ENCODE peak calls at places on chromosomes 5 and 9, in eight cellular contexts. W is activated CD4-positive, alpha-beta T cell treated with anti-CD3 and anti-CD28 coated beads for 4 hours; A is anterior cingulate cortex; C is aorta; U is GM12892; G is left ventricle myocardium inferior; D is NCI-H1092; T is ureter. B is an unnamed sample.

GRCh38 chr5:142545653-142546322 is 140.1 kb downstream of the FGF1 start:
- DNase-seq in W (no peak), A (no peak), C (no peak), U (no peak), G (no peak), D (no peak), T (no peak), B (no peak)

GRCh38 chr9:138028596-138028995 is 151.0 kb downstream of the CACNA1B start:
- DNase-seq in W (no peak), A (no peak), C (no peak), U (no peak), G (no peak), D (no peak), T (peak), B (no peak)

GRCh38 chr9:84754896-84755295 is 85.4 kb downstream of the NTRK2 start:
- DNase-seq in W (no peak), A (no peak), C (no peak), U (no peak), G (no peak), D (no peak), T (no peak), B (no peak)

GRCh38 chr5:83476470-83476817 is 4.9 kb downstream of the VCAN start:
- DNase-seq in W (no peak), A (no peak), C (no peak), U (no peak), G (no peak), D (no peak), T (no peak), B (no peak)

GRCh38 chr9:107487521-107488399 is 1.8 kb downstream of the KLF4 start:
- DNase-seq in W (no peak), A (no peak), C (peak), U (no peak), G (peak), D (no peak), T (peak), B (peak)

GRCh38 chr9:97928968-97929604 is 6.8 kb upstream of the TRMO start:
- DNase-seq in W (no peak), A (no peak), C (no peak), U (no peak), G (no peak), D (no peak), T (no peak), B (no peak)

GRCh38 chr9:126223798-126224531 is 102.7 kb upstream of the MVB12B start:
- DNase-seq in W (no peak), A (no peak), C (no peak), U (no peak), G (no peak), D (no peak), T (no peak), B (no peak)

GRCh38 chr9:101736723-101737122 is 1.7 kb downstream of the GRIN3A start:
- DNase-seq in W (no peak), A (no peak), C (peak), U (no peak), G (peak), D (no peak), T (no peak), B (no peak)

GRCh38 chr9:84278131-84278530 is 62.4 kb downstream of the SLC28A3 start:
- DNase-seq in W (no peak), A (no peak), C (no peak), U (no peak), G (no peak), D (no peak), T (no peak), B (no peak)